ENCODE peak calls at places on chromosomes 3 and 15, in five cellular contexts. W is IMR-90, C is mesendoderm, H is neuronal stem cell, J is H1. U is an unnamed sample.

GRCh38 chr3:162278834-162279233 is 782.2 kb downstream of the OTOL1 start:
- DNase-seq in W (no peak), C (no peak), H (no peak), J (no peak), U (no peak)

GRCh38 chr3:10981961-10982360 is 10.6 kb upstream of the SLC6A1 start:
- DNase-seq in W (no peak), C (no peak), H (no peak), J (no peak), U (no peak)

GRCh38 chr3:115165266-115165665 is 18.2 kb upstream of the ZBTB20 start:
- DNase-seq in W (no peak), C (no peak), H (no peak), J (no peak), U (no peak)

GRCh38 chr15:59283717-59284336 is 77.2 kb downstream of the LDHAL6B start:
- DNase-seq in W (no peak), C (peak; percentile 57), H (no peak), J (peak; percentile 49), U (no peak)

GRCh38 chr3:171018151-171018935 is 8.2 kb downstream of the SLC2A2 start:
- DNase-seq in W (no peak), C (peak; percentile 32), H (no peak), J (no peak), U (no peak)

GRCh38 chr3:17798000-17798399 is 55.6 kb upstream of the TBC1D5 start:
- DNase-seq in W (no peak), C (peak; percentile 73), H (no peak), J (peak; percentile 23), U (no peak)

GRCh38 chr15:26134152-26134551 is 271.0 kb upstream of the ATP10A start:
- DNase-seq in W (no peak), C (no peak), H (no peak), J (no peak), U (no peak)

GRCh38 chr15:90031231-90031791 is 30.2 kb downstream of the ZNF710 start:
- DNase-seq in W (peak; percentile 11), C (peak; percentile 53), H (no peak), J (no peak), U (peak; percentile 85)

GRCh38 chr15:77097921-77098320 is 27.0 kb upstream of the TSPAN3 start:
- DNase-seq in W (no peak), C (no peak), H (no peak), J (no peak), U (no peak)

GRCh38 chr3:169237181-169237580 is 426.3 kb downstream of the MECOM start:
- DNase-seq in W (peak; percentile 70), C (no peak), H (no peak), J (no peak), U (no peak)

GRCh38 chr15:58362262-58362922 is 69.4 kb upstream of the LIPC start:
- DNase-seq in W (no peak), C (no peak), H (no peak), J (no peak), U (peak; percentile 38)

GRCh38 chr15:74240002-74240568 is 4.0 kb downstream of the CCDC33 start:
- DNase-seq in W (peak; percentile 35), C (peak; percentile 67), H (no peak), J (no peak), U (no peak)

DNA sequence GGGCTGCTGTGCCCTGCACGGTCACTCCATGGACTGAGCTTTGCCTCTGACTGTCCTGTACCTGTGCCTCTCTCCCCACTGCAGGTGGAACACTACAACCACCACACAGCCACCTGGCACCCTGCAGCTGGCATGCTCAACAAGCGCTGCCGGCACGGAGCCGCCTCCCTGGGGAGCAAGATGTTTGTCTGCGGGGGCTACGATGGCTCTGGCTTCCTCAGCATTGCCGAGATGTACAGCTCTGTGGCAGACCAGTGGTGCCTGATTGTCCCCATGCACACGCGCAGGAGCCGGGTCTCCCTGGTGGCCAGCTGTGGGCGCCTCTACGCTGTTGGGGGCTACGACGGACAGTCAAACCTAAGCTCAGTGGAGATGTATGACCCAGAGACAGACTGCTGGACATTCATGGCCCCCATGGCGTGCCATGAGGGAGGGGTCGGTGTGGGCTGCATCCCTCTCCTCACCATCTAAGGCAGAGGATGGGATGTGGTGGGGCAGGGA is 37.3 kb upstream of the PTPN23 start:
- DNase-seq in W (no peak), C (no peak), H (no peak), J (no peak), U (no peak)
- H3K36me3 ChIP-seq in W (peaks cover 33% of the 10 kb centered on the region), C (peaks cover 8% of the 10 kb centered on the region), H (peaks cover 19% of the 10 kb centered on the region), J (peaks cover 8% of the 10 kb centered on the region), U (peaks cover 51% of the 10 kb centered on the region)

DNA sequence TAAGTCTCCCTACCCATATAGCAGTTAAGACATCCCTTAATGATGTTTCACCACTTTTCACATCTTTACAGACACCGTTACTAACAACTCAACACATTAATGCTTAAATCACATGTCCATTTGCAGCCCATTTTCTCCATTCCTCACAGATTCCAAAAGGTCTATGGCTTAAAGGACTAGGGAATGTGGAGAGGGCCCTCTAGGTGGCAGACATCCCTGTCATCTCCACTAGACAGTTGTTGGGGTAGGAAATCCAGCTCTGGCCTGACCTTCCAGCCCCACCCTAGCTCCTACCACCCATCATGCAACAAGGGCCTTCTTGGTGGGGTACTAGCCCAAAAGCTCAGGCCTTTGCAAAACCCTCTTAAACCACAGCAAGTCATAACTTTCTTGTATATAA is 25.2 kb downstream of the CPEB1 start:
- DNase-seq in W (no peak), C (peak; percentile 66), H (no peak), J (no peak), U (no peak)
- H2AK5ac ChIP-seq in W (no peak overlapping the region), C (no peak overlapping the region), H (no peak overlapping the region), J (no peak overlapping the region), U (no peak overlapping the region)

GRCh38 chr15:67900621-67901147 is 60.8 kb upstream of the RNU6-1 start:
- DNase-seq in W (no peak), C (no peak), H (no peak), J (no peak), U (no peak)

GRCh38 chr15:67899596-67900283 is 59.9 kb upstream of the RNU6-1 start:
- DNase-seq in W (no peak), C (no peak), H (no peak), J (no peak), U (no peak)

GRCh38 chr15:67903708-67904107 is 63.9 kb upstream of the RNU6-1 start:
- DNase-seq in W (no peak), C (no peak), H (no peak), J (no peak), U (no peak)

GRCh38 chr15:67901922-67902321 is 62.1 kb upstream of the RNU6-1 start:
- DNase-seq in W (no peak), C (peak; percentile 13), H (no peak), J (no peak), U (no peak)

GRCh38 chr15:67902579-67902979 is 62.7 kb upstream of the RNU6-1 start:
- DNase-seq in W (no peak), C (no peak), H (no peak), J (no peak), U (no peak)
- H2BK15ac ChIP-seq in W (no peak overlapping the region), C (no peak overlapping the region), H (no peak overlapping the region), J (no peak overlapping the region), U (no peak overlapping the region)

GRCh38 chr3:52492059-52492458 is 3.1 kb upstream of the STAB1 start:
- DNase-seq in W (no peak), C (no peak), H (no peak), J (no peak), U (no peak)
- H3K36me3 ChIP-seq in W (peaks cover 61% of the 10 kb centered on the region), C (peaks cover 13% of the 10 kb centered on the region), H (peaks cover 54% of the 10 kb centered on the region), J (peaks cover 21% of the 10 kb centered on the region), U (peaks cover 76% of the 10 kb centered on the region)

GRCh38 chr3:39440316-39440715 is 27.2 kb upstream of the MOBP start:
- DNase-seq in W (no peak), C (no peak), H (no peak), J (no peak), U (no peak)
- H2AK5ac ChIP-seq in W (no peak overlapping the region), C (no peak overlapping the region), H (no peak overlapping the region), J (no peak overlapping the region), U (no peak overlapping the region)

GRCh38 chr3:122099255-122099654 is 44.1 kb downstream of the CD86 start:
- DNase-seq in W (no peak), C (no peak), H (no peak), J (no peak), U (no peak)
- H2BK15ac ChIP-seq in W (no peak overlapping the region), C (no peak overlapping the region), H (no peak overlapping the region), J (no peak overlapping the region), U (no peak overlapping the region)

DNA sequence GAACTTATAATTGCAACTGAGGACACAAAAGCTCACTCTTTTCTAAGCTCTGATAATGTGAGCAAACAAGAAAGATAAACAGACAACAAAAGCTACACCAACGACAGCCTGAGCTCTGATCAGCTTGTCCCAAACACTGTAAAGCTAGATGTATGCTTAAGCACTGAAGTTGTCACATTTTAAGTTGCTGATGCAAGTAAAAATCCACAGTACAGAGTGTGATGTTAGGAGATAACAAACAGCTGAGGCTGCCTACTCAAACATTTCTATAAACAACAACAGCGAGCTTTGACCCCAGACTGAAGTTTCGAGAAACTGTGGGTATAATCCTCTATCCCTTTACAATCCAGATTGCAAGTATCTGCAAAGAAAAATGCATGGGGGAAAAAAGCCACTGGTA is 10.7 kb downstream of the MTHFS start:
- DNase-seq in W (no peak), C (no peak), H (no peak), J (no peak), U (peak; percentile 44)
- H3K36me3 ChIP-seq in W (peaks cover 3% of the 10 kb centered on the region), C (peaks cover 4% of the 10 kb centered on the region), H (peaks cover 2% of the 10 kb centered on the region), J (no peaks in the 10 kb centered on the region), U (peaks cover 52% of the 10 kb centered on the region)

GRCh38 chr3:15307580-15307979 is 24.8 kb downstream of the SH3BP5 start:
- DNase-seq in W (no peak), C (no peak), H (no peak), J (no peak), U (no peak)
- H2AK5ac ChIP-seq in W (no peak overlapping the region), C (no peak overlapping the region), H (no peak overlapping the region), J (no peak overlapping the region), U (no peak overlapping the region)

U was measured in mesenchymal stem cell.